ENCODE peak calls at places on chromosomes 12 and 14, in four cellular contexts. One of them, this sample, is unnamed.

GRCh38 chr14:91493169-91493568 is 16.9 kb downstream of the PPP4R3A start:
- DNase-seq in CD8-positive, alpha-beta T cell: no peak
- DNase-seq in tibial nerve: no peak
- DNase-seq in pancreas: no peak
- DNase-seq in this sample: no peak

GRCh38 chr14:81533212-81533535 is 479 bp downstream of the SEL1L start:
- DNase-seq in CD8-positive, alpha-beta T cell: no peak
- DNase-seq in tibial nerve: no peak
- DNase-seq in pancreas: no peak
- DNase-seq in this sample: no peak

GRCh38 chr12:122834921-122835692 is at the start of gene HIP1R:
- DNase-seq in CD8-positive, alpha-beta T cell: peak; percentile 67
- DNase-seq in tibial nerve: no peak
- DNase-seq in pancreas: peak; percentile 63
- DNase-seq in this sample: peak; percentile 55

GRCh38 chr12:93134175-93134574 is 205.1 kb upstream of the EEA1 start:
- DNase-seq in CD8-positive, alpha-beta T cell: no peak
- DNase-seq in tibial nerve: no peak
- DNase-seq in pancreas: no peak
- DNase-seq in this sample: no peak

GRCh38 chr14:94367896-94368590 is 20.4 kb downstream of the SERPINA1 start:
- DNase-seq in CD8-positive, alpha-beta T cell: no peak
- DNase-seq in tibial nerve: no peak
- DNase-seq in pancreas: no peak
- DNase-seq in this sample: no peak

GRCh38 chr12:117452071-117452470 is 90.6 kb upstream of the NOS1 start:
- DNase-seq in CD8-positive, alpha-beta T cell: no peak
- DNase-seq in tibial nerve: no peak
- DNase-seq in pancreas: no peak
- DNase-seq in this sample: no peak

GRCh38 chr14:69571879-69572633 is 2.6 kb downstream of the CCDC177 start:
- DNase-seq in CD8-positive, alpha-beta T cell: no peak
- DNase-seq in tibial nerve: no peak
- DNase-seq in pancreas: peak; percentile 26
- DNase-seq in this sample: no peak

GRCh38 chr12:115323223-115323905 is 639.4 kb upstream of the TBX3 start:
- DNase-seq in CD8-positive, alpha-beta T cell: no peak
- DNase-seq in tibial nerve: no peak
- DNase-seq in pancreas: no peak
- DNase-seq in this sample: no peak

GRCh38 chr12:16588812-16589211 is 17.1 kb downstream of the LMO3 start:
- DNase-seq in CD8-positive, alpha-beta T cell: no peak
- DNase-seq in tibial nerve: no peak
- DNase-seq in pancreas: no peak
- DNase-seq in this sample: no peak

GRCh38 chr14:80464531-80465149 is 253.3 kb upstream of the DIO2 start:
- DNase-seq in CD8-positive, alpha-beta T cell: no peak
- DNase-seq in tibial nerve: no peak
- DNase-seq in pancreas: no peak
- DNase-seq in this sample: no peak

GRCh38 chr12:5487971-5488955 is 56.4 kb downstream of the NTF3 start:
- DNase-seq in CD8-positive, alpha-beta T cell: no peak
- DNase-seq in tibial nerve: no peak
- DNase-seq in pancreas: no peak
- DNase-seq in this sample: no peak

GRCh38 chr12:64318605-64319004 is 72.0 kb downstream of the C12orf56 start:
- DNase-seq in CD8-positive, alpha-beta T cell: no peak
- DNase-seq in tibial nerve: no peak
- DNase-seq in pancreas: no peak
- DNase-seq in this sample: no peak

GRCh38 chr12:114368685-114369084 is 37.3 kb downstream of the TBX5 start:
- DNase-seq in CD8-positive, alpha-beta T cell: no peak
- DNase-seq in tibial nerve: no peak
- DNase-seq in pancreas: no peak
- DNase-seq in this sample: no peak

GRCh38 chr12:114726092-114726710 is 42.2 kb upstream of the TBX3 start:
- DNase-seq in CD8-positive, alpha-beta T cell: no peak
- DNase-seq in tibial nerve: no peak
- DNase-seq in pancreas: no peak
- DNase-seq in this sample: no peak

GRCh38 chr14:104425763-104426691 is 153.5 kb upstream of the C14orf180 start:
- DNase-seq in CD8-positive, alpha-beta T cell: no peak
- DNase-seq in tibial nerve: peak; percentile 2
- DNase-seq in pancreas: no peak
- DNase-seq in this sample: no peak

GRCh38 chr14:79332504-79333197 is 878.7 kb downstream of the DIO2 start:
- DNase-seq in CD8-positive, alpha-beta T cell: no peak
- DNase-seq in tibial nerve: no peak
- DNase-seq in pancreas: no peak
- DNase-seq in this sample: no peak

GRCh38 chr12:22413592-22413991 is 79.1 kb upstream of the ST8SIA1 start:
- DNase-seq in CD8-positive, alpha-beta T cell: no peak
- DNase-seq in tibial nerve: no peak
- DNase-seq in pancreas: no peak
- DNase-seq in this sample: no peak

GRCh38 chr12:110577717-110578521 is 5.2 kb downstream of the PPTC7 start:
- DNase-seq in CD8-positive, alpha-beta T cell: peak; percentile 27
- DNase-seq in tibial nerve: no peak
- DNase-seq in pancreas: no peak
- DNase-seq in this sample: no peak

GRCh38 chr14:50051106-50051505 is 65.3 kb downstream of the VCPKMT start:
- DNase-seq in CD8-positive, alpha-beta T cell: no peak
- DNase-seq in tibial nerve: no peak
- DNase-seq in pancreas: no peak
- DNase-seq in this sample: no peak

GRCh38 chr12:110693731-110694130 is 4.8 kb upstream of the HVCN1 start:
- DNase-seq in CD8-positive, alpha-beta T cell: no peak
- DNase-seq in tibial nerve: peak; percentile 51
- DNase-seq in pancreas: no peak
- DNase-seq in this sample: no peak

GRCh38 chr14:64540208-64541202 is at the start of gene HSPA2:
- DNase-seq in CD8-positive, alpha-beta T cell: peak; percentile 93
- DNase-seq in tibial nerve: peak; percentile 97
- DNase-seq in pancreas: peak; percentile 100
- DNase-seq in this sample: peak; percentile 93

GRCh38 chr14:53982546-53982945 is 25.9 kb upstream of the BMP4 start:
- DNase-seq in CD8-positive, alpha-beta T cell: no peak
- DNase-seq in tibial nerve: no peak
- DNase-seq in pancreas: no peak
- DNase-seq in this sample: no peak

GRCh38 chr14:43481864-43482263 is 1025.2 kb downstream of the FSCB start:
- DNase-seq in CD8-positive, alpha-beta T cell: no peak
- DNase-seq in tibial nerve: no peak
- DNase-seq in pancreas: no peak
- DNase-seq in this sample: no peak

GRCh38 chr12:110351119-110351518 is 52.4 kb downstream of the ANAPC7 start:
- DNase-seq in CD8-positive, alpha-beta T cell: no peak
- DNase-seq in tibial nerve: no peak
- DNase-seq in pancreas: no peak
- DNase-seq in this sample: no peak

GRCh38 chr12:28219827-28220226 is 29.6 kb downstream of the CCDC91 start:
- DNase-seq in CD8-positive, alpha-beta T cell: no peak
- DNase-seq in tibial nerve: no peak
- DNase-seq in pancreas: no peak
- DNase-seq in this sample: no peak

DNA sequence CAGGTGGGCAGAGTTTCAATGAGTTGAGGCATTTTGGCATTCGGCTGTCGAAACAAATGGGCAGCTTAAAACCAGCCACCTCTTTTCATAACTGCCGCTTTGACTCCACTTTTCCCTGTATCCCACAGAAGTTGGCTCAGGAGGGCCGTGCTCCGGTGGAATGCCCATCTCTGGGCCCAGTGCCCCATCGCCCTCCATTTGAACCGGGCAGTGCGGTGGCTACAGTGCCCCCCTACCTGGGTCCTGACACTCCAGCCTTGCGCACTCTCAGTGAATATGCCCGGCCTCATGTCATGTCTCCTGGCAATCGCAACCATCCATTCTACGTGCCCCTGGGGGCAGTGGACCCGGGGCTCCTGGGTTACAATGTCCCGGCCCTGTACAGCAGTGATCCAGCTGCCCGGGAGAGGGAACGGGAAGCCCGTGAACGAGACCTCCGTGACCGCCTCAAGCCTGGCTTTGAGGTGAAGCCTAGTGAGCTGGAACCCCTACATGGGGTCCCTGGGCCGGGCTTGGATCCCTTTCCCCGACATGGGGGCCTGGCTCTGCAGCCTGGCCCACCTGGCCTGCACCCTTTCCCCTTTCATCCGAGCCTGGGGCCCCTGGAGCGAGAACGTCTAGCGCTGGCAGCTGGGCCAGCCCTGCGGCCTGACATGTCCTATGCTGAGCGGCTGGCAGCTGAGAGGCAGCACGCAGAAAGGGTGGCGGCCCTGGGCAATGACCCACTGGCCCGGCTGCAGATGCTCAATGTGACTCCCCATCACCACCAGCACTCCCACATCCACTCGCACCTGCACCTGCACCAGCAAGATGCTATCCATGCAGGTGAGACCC is 5.0 kb upstream of the RNU7-1 start:
- DNase-seq in CD8-positive, alpha-beta T cell: no peak
- DNase-seq in tibial nerve: no peak
- DNase-seq in pancreas: peak; percentile 47
- DNase-seq in this sample: no peak
- H3K4me3 ChIP-seq in CD8-positive, alpha-beta T cell: no peak overlapping the region
- H3K4me3 ChIP-seq in tibial nerve: no peak overlapping the region
- H3K4me3 ChIP-seq in pancreas: peak overlapping the region; percentile 65
- H3K4me3 ChIP-seq in this sample: no peak overlapping the region

DNA sequence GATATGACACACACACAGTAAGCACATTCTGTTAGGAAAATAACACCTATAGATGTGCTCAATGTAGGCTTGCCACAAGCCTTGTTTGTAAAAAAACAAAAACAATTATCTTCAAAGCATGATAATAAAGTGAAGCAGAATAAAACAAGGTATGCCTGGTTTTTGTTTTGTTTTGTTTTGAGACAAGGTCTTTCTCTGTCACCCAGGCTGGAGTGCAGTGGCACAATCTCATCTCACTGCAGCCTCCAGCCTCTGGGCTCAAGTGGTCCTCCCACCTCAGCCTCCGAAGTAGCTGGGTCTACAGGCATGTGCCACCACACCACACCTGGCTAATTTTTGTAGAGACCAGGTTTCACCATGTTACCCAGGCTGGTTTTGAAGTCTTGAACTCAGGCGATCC is 52.4 kb upstream of the MON2 start:
- DNase-seq in CD8-positive, alpha-beta T cell: no peak
- DNase-seq in tibial nerve: no peak
- DNase-seq in pancreas: no peak
- DNase-seq in this sample: no peak
- H3K4me1 ChIP-seq in CD8-positive, alpha-beta T cell: no peaks in the 10 kb centered on the region
- H3K4me1 ChIP-seq in tibial nerve: no peaks in the 10 kb centered on the region
- H3K4me1 ChIP-seq in pancreas: no peaks in the 10 kb centered on the region
- H3K4me1 ChIP-seq in this sample: no peaks in the 10 kb centered on the region

GRCh38 chr12:49032679-49033447 is 14.3 kb upstream of the PRKAG1 start:
- DNase-seq in CD8-positive, alpha-beta T cell: no peak
- DNase-seq in tibial nerve: no peak
- DNase-seq in pancreas: no peak
- DNase-seq in this sample: no peak
- H3K36me3 ChIP-seq in CD8-positive, alpha-beta T cell: peaks cover 36% of the 10 kb centered on the region
- H3K36me3 ChIP-seq in tibial nerve: peaks cover 100% of the 10 kb centered on the region
- H3K36me3 ChIP-seq in pancreas: peaks cover 7% of the 10 kb centered on the region
- H3K36me3 ChIP-seq in this sample: peaks cover 8% of the 10 kb centered on the region

GRCh38 chr12:132190834-132191500 is 46.7 kb downstream of the NOC4L start:
- DNase-seq in CD8-positive, alpha-beta T cell: no peak
- DNase-seq in tibial nerve: no peak
- DNase-seq in pancreas: no peak
- DNase-seq in this sample: no peak
- H3K4me3 ChIP-seq in CD8-positive, alpha-beta T cell: no peak overlapping the region
- H3K4me3 ChIP-seq in tibial nerve: no peak overlapping the region
- H3K4me3 ChIP-seq in pancreas: no peak overlapping the region
- H3K4me3 ChIP-seq in this sample: no peak overlapping the region

DNA sequence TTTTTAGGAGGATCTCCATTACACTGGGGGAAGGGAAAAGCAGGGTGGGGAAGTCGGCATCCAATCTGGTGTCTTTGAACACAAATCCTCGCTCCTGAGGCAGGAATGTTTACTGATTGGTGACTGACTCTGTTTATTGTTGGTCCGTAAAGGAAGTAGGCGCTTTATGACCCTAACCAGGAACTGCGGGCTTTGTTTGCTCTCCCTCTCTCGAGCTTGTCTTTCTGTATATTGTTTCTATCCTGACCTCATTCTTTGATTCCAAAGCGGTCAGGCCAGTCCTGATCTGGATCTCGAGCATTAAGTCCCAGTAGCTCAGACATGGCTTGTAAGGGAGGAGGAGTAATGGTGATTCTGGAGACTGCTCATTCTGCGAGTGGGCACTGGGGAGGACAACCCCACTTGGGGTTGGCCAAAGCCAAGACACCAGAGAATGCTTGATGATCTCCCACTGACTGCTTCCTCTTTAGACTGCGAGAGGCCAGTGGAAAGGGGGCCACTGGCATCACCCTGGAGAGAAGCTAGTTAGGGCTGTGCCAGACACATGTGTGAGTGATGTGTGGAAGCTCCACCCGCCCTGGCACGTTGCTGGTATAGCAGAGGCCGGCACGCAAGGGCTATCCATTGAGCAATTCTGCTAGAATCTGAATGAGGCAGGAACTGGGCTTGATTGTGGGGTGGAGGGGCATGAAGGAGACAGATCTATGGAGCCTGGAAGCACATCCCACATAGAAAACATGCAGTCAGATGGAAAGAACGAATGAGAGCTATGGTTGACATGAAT is 194.6 kb downstream of the PAX9 start:
- DNase-seq in CD8-positive, alpha-beta T cell: no peak
- DNase-seq in tibial nerve: no peak
- DNase-seq in pancreas: no peak
- DNase-seq in this sample: no peak
- H3K4me1 ChIP-seq in CD8-positive, alpha-beta T cell: no peaks in the 10 kb centered on the region
- H3K4me1 ChIP-seq in tibial nerve: no peaks in the 10 kb centered on the region
- H3K4me1 ChIP-seq in pancreas: peaks cover 3% of the 10 kb centered on the region
- H3K4me1 ChIP-seq in this sample: no peaks in the 10 kb centered on the region

GRCh38 chr12:95134085-95134484 is 60.7 kb upstream of the NR2C1 start:
- DNase-seq in CD8-positive, alpha-beta T cell: no peak
- DNase-seq in tibial nerve: no peak
- DNase-seq in pancreas: no peak
- DNase-seq in this sample: no peak
- H3K36me3 ChIP-seq in CD8-positive, alpha-beta T cell: no peaks in the 10 kb centered on the region
- H3K36me3 ChIP-seq in tibial nerve: peaks cover 20% of the 10 kb centered on the region
- H3K36me3 ChIP-seq in pancreas: no peaks in the 10 kb centered on the region
- H3K36me3 ChIP-seq in this sample: no peaks in the 10 kb centered on the region

DNA sequence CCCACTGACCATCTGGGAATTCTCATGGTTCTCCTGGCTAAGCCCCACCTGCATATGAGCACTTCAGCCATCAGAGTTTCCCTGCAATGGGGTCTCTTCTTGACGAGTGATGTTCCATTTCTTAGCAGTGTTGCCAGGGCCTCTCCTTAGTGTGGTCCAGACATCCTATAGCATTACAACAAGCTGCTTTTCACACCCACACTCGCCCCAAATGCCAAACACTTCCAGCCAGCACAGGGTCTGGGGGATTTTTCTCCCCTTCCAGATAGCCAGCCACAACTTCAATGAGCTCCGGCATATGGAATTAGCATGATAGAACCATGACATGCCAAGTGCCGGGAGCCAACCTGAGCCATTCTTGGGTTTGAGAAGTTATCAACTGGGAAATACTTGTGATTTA is 267.4 kb downstream of the ZFP36L1 start:
- DNase-seq in CD8-positive, alpha-beta T cell: no peak
- DNase-seq in tibial nerve: no peak
- DNase-seq in pancreas: no peak
- DNase-seq in this sample: no peak
- H3K4me3 ChIP-seq in CD8-positive, alpha-beta T cell: no peak overlapping the region
- H3K4me3 ChIP-seq in tibial nerve: no peak overlapping the region
- H3K4me3 ChIP-seq in pancreas: no peak overlapping the region
- H3K4me3 ChIP-seq in this sample: no peak overlapping the region

This sample was measured in naive thymus-derived CD4-positive, alpha-beta T cell.